ENCODE peak calls at places on chromosomes 5 and 9, in seven cellular contexts. One of them, this sample, is unnamed.
A peak's percentile ranks its signal among the peaks of the same experiment; 100 is the strongest.

GRCh38 chr5:60687927-60688720 is 11.8 kb downstream of the DEPDC1B start:
- DNase-seq in OCI-LY7: no peak
- DNase-seq in right cardiac atrium: no peak
- DNase-seq in A673: peak; percentile 32
- DNase-seq in iPS DF 6.9: no peak
- DNase-seq in left ventricle myocardium inferior: no peak
- DNase-seq in stimulated activated naive CD8-positive, alpha-beta T cell treated with anti-CD3 and anti-CD28 coated beads, Interleukin-15, amount 100 ng/mL, for 72 hours: no peak
- DNase-seq in this sample: no peak

GRCh38 chr5:86979801-86980510 is 287.7 kb upstream of the RASA1 start:
- DNase-seq in right cardiac atrium: no peak
- DNase-seq in left ventricle myocardium inferior: no peak
- DNase-seq in iPS DF 6.9: no peak
- DNase-seq in A673: peak; percentile 83
- DNase-seq in stimulated activated naive CD8-positive, alpha-beta T cell treated with anti-CD3 and anti-CD28 coated beads, Interleukin-15, amount 100 ng/mL, for 72 hours: no peak
- DNase-seq in OCI-LY7: no peak
- DNase-seq in this sample: no peak

GRCh38 chr9:16729656-16730055 is 140.8 kb downstream of the BNC2 start:
- DNase-seq in OCI-LY7: no peak
- DNase-seq in stimulated activated naive CD8-positive, alpha-beta T cell treated with anti-CD3 and anti-CD28 coated beads, Interleukin-15, amount 100 ng/mL, for 72 hours: no peak
- DNase-seq in left ventricle myocardium inferior: no peak
- DNase-seq in A673: no peak
- DNase-seq in right cardiac atrium: no peak
- DNase-seq in iPS DF 6.9: no peak
- DNase-seq in this sample: no peak

GRCh38 chr9:103798620-103799019 is 295.5 kb upstream of the SMC2 start:
- DNase-seq in A673: no peak
- DNase-seq in iPS DF 6.9: no peak
- DNase-seq in OCI-LY7: no peak
- DNase-seq in right cardiac atrium: no peak
- DNase-seq in stimulated activated naive CD8-positive, alpha-beta T cell treated with anti-CD3 and anti-CD28 coated beads, Interleukin-15, amount 100 ng/mL, for 72 hours: no peak
- DNase-seq in left ventricle myocardium inferior: no peak
- DNase-seq in this sample: no peak

GRCh38 chr5:542693-543311 is 18.6 kb upstream of the SLC9A3 start:
- DNase-seq in OCI-LY7: no peak
- DNase-seq in A673: no peak
- DNase-seq in stimulated activated naive CD8-positive, alpha-beta T cell treated with anti-CD3 and anti-CD28 coated beads, Interleukin-15, amount 100 ng/mL, for 72 hours: no peak
- DNase-seq in left ventricle myocardium inferior: peak; percentile 11
- DNase-seq in right cardiac atrium: peak; percentile 17
- DNase-seq in iPS DF 6.9: no peak
- DNase-seq in this sample: no peak

GRCh38 chr5:125560476-125561225 is 814.2 kb upstream of the ZNF608 start:
- DNase-seq in left ventricle myocardium inferior: no peak
- DNase-seq in iPS DF 6.9: no peak
- DNase-seq in right cardiac atrium: no peak
- DNase-seq in OCI-LY7: no peak
- DNase-seq in stimulated activated naive CD8-positive, alpha-beta T cell treated with anti-CD3 and anti-CD28 coated beads, Interleukin-15, amount 100 ng/mL, for 72 hours: no peak
- DNase-seq in A673: no peak
- DNase-seq in this sample: no peak

GRCh38 chr5:64165500-64166200 is at the start of gene RNF180:
- DNase-seq in iPS DF 6.9: peak; percentile 25
- DNase-seq in right cardiac atrium: peak; percentile 86
- DNase-seq in stimulated activated naive CD8-positive, alpha-beta T cell treated with anti-CD3 and anti-CD28 coated beads, Interleukin-15, amount 100 ng/mL, for 72 hours: peak; percentile 2
- DNase-seq in A673: peak; percentile 26
- DNase-seq in OCI-LY7: no peak
- DNase-seq in left ventricle myocardium inferior: peak; percentile 56
- DNase-seq in this sample: no peak

GRCh38 chr5:145778144-145778900 is 56.8 kb downstream of the PRELID2 start:
- DNase-seq in A673: no peak
- DNase-seq in OCI-LY7: no peak
- DNase-seq in stimulated activated naive CD8-positive, alpha-beta T cell treated with anti-CD3 and anti-CD28 coated beads, Interleukin-15, amount 100 ng/mL, for 72 hours: no peak
- DNase-seq in iPS DF 6.9: no peak
- DNase-seq in left ventricle myocardium inferior: no peak
- DNase-seq in right cardiac atrium: peak; percentile 77
- DNase-seq in this sample: no peak

GRCh38 chr9:5630038-5630507 is 1.2 kb downstream of the RIC1 start:
- DNase-seq in OCI-LY7: peak; percentile 56
- DNase-seq in right cardiac atrium: no peak
- DNase-seq in iPS DF 6.9: no peak
- DNase-seq in stimulated activated naive CD8-positive, alpha-beta T cell treated with anti-CD3 and anti-CD28 coated beads, Interleukin-15, amount 100 ng/mL, for 72 hours: no peak
- DNase-seq in left ventricle myocardium inferior: no peak
- DNase-seq in A673: peak; percentile 47
- DNase-seq in this sample: no peak

GRCh38 chr5:9499498-9499876 is 46.4 kb downstream of the SEMA5A start:
- DNase-seq in A673: no peak
- DNase-seq in OCI-LY7: no peak
- DNase-seq in left ventricle myocardium inferior: no peak
- DNase-seq in iPS DF 6.9: no peak
- DNase-seq in stimulated activated naive CD8-positive, alpha-beta T cell treated with anti-CD3 and anti-CD28 coated beads, Interleukin-15, amount 100 ng/mL, for 72 hours: no peak
- DNase-seq in right cardiac atrium: no peak
- DNase-seq in this sample: no peak

GRCh38 chr5:121913397-121913796 is 48.4 kb upstream of the SRFBP1 start:
- DNase-seq in left ventricle myocardium inferior: no peak
- DNase-seq in right cardiac atrium: no peak
- DNase-seq in A673: peak; percentile 44
- DNase-seq in stimulated activated naive CD8-positive, alpha-beta T cell treated with anti-CD3 and anti-CD28 coated beads, Interleukin-15, amount 100 ng/mL, for 72 hours: no peak
- DNase-seq in iPS DF 6.9: no peak
- DNase-seq in OCI-LY7: no peak
- DNase-seq in this sample: no peak

GRCh38 chr5:1810581-1811101 is 9.4 kb downstream of the NDUFS6 start:
- DNase-seq in OCI-LY7: no peak
- DNase-seq in iPS DF 6.9: no peak
- DNase-seq in stimulated activated naive CD8-positive, alpha-beta T cell treated with anti-CD3 and anti-CD28 coated beads, Interleukin-15, amount 100 ng/mL, for 72 hours: no peak
- DNase-seq in right cardiac atrium: no peak
- DNase-seq in left ventricle myocardium inferior: no peak
- DNase-seq in A673: no peak
- DNase-seq in this sample: no peak

GRCh38 chr9:70352356-70352755 is 62.1 kb downstream of the KLF9 start:
- DNase-seq in stimulated activated naive CD8-positive, alpha-beta T cell treated with anti-CD3 and anti-CD28 coated beads, Interleukin-15, amount 100 ng/mL, for 72 hours: no peak
- DNase-seq in A673: no peak
- DNase-seq in OCI-LY7: no peak
- DNase-seq in iPS DF 6.9: no peak
- DNase-seq in right cardiac atrium: no peak
- DNase-seq in left ventricle myocardium inferior: no peak
- DNase-seq in this sample: no peak

GRCh38 chr5:62596691-62597090 is 18.1 kb downstream of the LRRC70 start:
- DNase-seq in A673: no peak
- DNase-seq in iPS DF 6.9: no peak
- DNase-seq in right cardiac atrium: no peak
- DNase-seq in OCI-LY7: no peak
- DNase-seq in left ventricle myocardium inferior: no peak
- DNase-seq in stimulated activated naive CD8-positive, alpha-beta T cell treated with anti-CD3 and anti-CD28 coated beads, Interleukin-15, amount 100 ng/mL, for 72 hours: no peak
- DNase-seq in this sample: no peak

GRCh38 chr5:69512740-69513260 is 20.2 kb downstream of the OCLN start:
- DNase-seq in left ventricle myocardium inferior: no peak
- DNase-seq in iPS DF 6.9: no peak
- DNase-seq in right cardiac atrium: no peak
- DNase-seq in A673: no peak
- DNase-seq in stimulated activated naive CD8-positive, alpha-beta T cell treated with anti-CD3 and anti-CD28 coated beads, Interleukin-15, amount 100 ng/mL, for 72 hours: no peak
- DNase-seq in OCI-LY7: no peak
- DNase-seq in this sample: no peak

GRCh38 chr5:320524-321232 is 836 bp upstream of the AHRR start:
- DNase-seq in right cardiac atrium: no peak
- DNase-seq in stimulated activated naive CD8-positive, alpha-beta T cell treated with anti-CD3 and anti-CD28 coated beads, Interleukin-15, amount 100 ng/mL, for 72 hours: no peak
- DNase-seq in iPS DF 6.9: no peak
- DNase-seq in A673: no peak
- DNase-seq in OCI-LY7: no peak
- DNase-seq in left ventricle myocardium inferior: no peak
- DNase-seq in this sample: no peak

GRCh38 chr5:62829241-62829986 is 250.8 kb downstream of the LRRC70 start:
- DNase-seq in A673: no peak
- DNase-seq in OCI-LY7: no peak
- DNase-seq in stimulated activated naive CD8-positive, alpha-beta T cell treated with anti-CD3 and anti-CD28 coated beads, Interleukin-15, amount 100 ng/mL, for 72 hours: no peak
- DNase-seq in right cardiac atrium: peak; percentile 54
- DNase-seq in left ventricle myocardium inferior: no peak
- DNase-seq in iPS DF 6.9: no peak
- DNase-seq in this sample: no peak

GRCh38 chr5:14777187-14777586 is 94.4 kb downstream of the ANKH start:
- DNase-seq in stimulated activated naive CD8-positive, alpha-beta T cell treated with anti-CD3 and anti-CD28 coated beads, Interleukin-15, amount 100 ng/mL, for 72 hours: no peak
- DNase-seq in right cardiac atrium: no peak
- DNase-seq in A673: no peak
- DNase-seq in left ventricle myocardium inferior: no peak
- DNase-seq in iPS DF 6.9: no peak
- DNase-seq in OCI-LY7: no peak
- DNase-seq in this sample: no peak

GRCh38 chr5:149963722-149964121 is 3.2 kb downstream of the SLC26A2 start:
- DNase-seq in right cardiac atrium: no peak
- DNase-seq in A673: no peak
- DNase-seq in left ventricle myocardium inferior: no peak
- DNase-seq in OCI-LY7: no peak
- DNase-seq in iPS DF 6.9: no peak
- DNase-seq in stimulated activated naive CD8-positive, alpha-beta T cell treated with anti-CD3 and anti-CD28 coated beads, Interleukin-15, amount 100 ng/mL, for 72 hours: no peak
- DNase-seq in this sample: no peak

This sample was measured in esophagus muscularis mucosa.